ENCODE peak calls at places on chromosomes 5 and 9, in four cellular contexts. D, B, N and O are unnamed samples.

GRCh38 chr9:35350827-35351549 is 138.9 kb upstream of the RUSC2 start:
- DNase-seq in N (no peak), D (no peak), B (no peak), O (peak)

GRCh38 chr5:68088302-68088701 is 127.3 kb upstream of the PIK3R1 start:
- DNase-seq in D (no peak), N (no peak), B (no peak), O (peak)

GRCh38 chr9:90927496-90927895 is 125.9 kb downstream of the SYK start:
- DNase-seq in B (no peak), N (no peak), D (no peak), O (no peak)

GRCh38 chr5:337565-338130 is 16.1 kb downstream of the AHRR start:
- DNase-seq in D (no peak), B (no peak), N (no peak), O (no peak)

GRCh38 chr5:107735558-107735957 is 64.8 kb upstream of the EFNA5 start:
- DNase-seq in N (no peak), B (no peak), D (no peak), O (no peak)

GRCh38 chr9:517993-518392 is 303.3 kb downstream of the DOCK8 start:
- DNase-seq in N (no peak), B (no peak), D (no peak), O (no peak)

GRCh38 chr5:1538741-1539392 is 15.1 kb upstream of the LPCAT1 start:
- DNase-seq in D (no peak), N (no peak), B (no peak), O (no peak)

GRCh38 chr5:111043712-111044506 is 27.6 kb upstream of the TSLP start:
- DNase-seq in N (no peak), D (no peak), B (no peak), O (peak)

GRCh38 chr9:127185931-127186781 is 63.7 kb upstream of the ANGPTL2 start:
- DNase-seq in D (peak), B (no peak), N (peak), O (peak)

GRCh38 chr9:131923132-131923671 is 156.5 kb downstream of the MED27 start:
- DNase-seq in D (no peak), N (no peak), B (no peak), O (no peak)

GRCh38 chr9:86732514-86732913 is 214.8 kb downstream of the GAS1 start:
- DNase-seq in N (no peak), D (no peak), B (no peak), O (peak)

GRCh38 chr9:127159949-127160610 is 37.6 kb upstream of the ANGPTL2 start:
- DNase-seq in B (no peak), D (no peak), N (no peak), O (no peak)

GRCh38 chr5:131394128-131394527 is 130.3 kb downstream of the CDC42SE2 start:
- DNase-seq in N (no peak), B (no peak), D (no peak), O (peak)

GRCh38 chr5:91318727-91319126 is 64.4 kb downstream of the ARRDC3 start:
- DNase-seq in N (no peak), B (no peak), D (no peak), O (no peak)